ENCODE peak calls at places on chromosomes 6 and 20, in ten cellular contexts. P is progenitor cell of endocrine pancreas; N is B cell; K is lower lobe of right lung; L is omental fat pad; Z is fibroblast of mammary gland; Q is CD8-positive, alpha-beta T cell; V is LNCaP clone FGC; G is A549; A is heart left ventricle. F is an unnamed sample.

GRCh38 chr6:1024587-1024986 is 287.3 kb upstream of the FOXQ1 start:
- DNase-seq in P (no peak), N (no peak), K (no peak), L (no peak), Z (peak; percentile 75), Q (no peak), V (peak; percentile 85), G (peak; percentile 15), A (no peak), F (no peak)

GRCh38 chr20:42441862-42442196 is 747.9 kb downstream of the PTPRT start:
- DNase-seq in P (no peak), N (no peak), K (no peak), L (no peak), Z (no peak), Q (no peak), V (no peak), G (no peak), A (no peak), F (no peak)

GRCh38 chr20:20399705-20400104 is 31.8 kb downstream of the INSM1 start:
- DNase-seq in P (no peak), N (no peak), K (no peak), L (no peak), Z (no peak), Q (no peak), V (no peak), G (no peak), A (no peak), F (no peak)

GRCh38 chr6:30613251-30614043 is 3.6 kb downstream of the PPP1R10 start:
- DNase-seq in P (no peak), N (no peak), K (no peak), L (no peak), Z (peak; percentile 60), Q (no peak), V (no peak), G (no peak), A (no peak), F (no peak)

GRCh38 chr20:45445805-45446562 is 23.6 kb upstream of the WFDC2 start:
- DNase-seq in P (peak; percentile 43), N (no peak), K (no peak), L (no peak), Z (peak; percentile 15), Q (peak; percentile 20), V (no peak), G (peak; percentile 82), A (no peak), F (peak; percentile 66)

GRCh38 chr6:70494833-70495232 is 71.9 kb upstream of the SDHAF4 start:
- DNase-seq in P (no peak), N (no peak), K (no peak), L (no peak), Z (no peak), Q (no peak), V (no peak), G (no peak), A (no peak), F (no peak)

GRCh38 chr20:57397004-57397692 is 6.0 kb downstream of the RBM38 start:
- DNase-seq in P (no peak), N (no peak), K (peak; percentile 24), L (no peak), Z (no peak), Q (no peak), V (no peak), G (no peak), A (peak; percentile 56), F (no peak)

GRCh38 chr6:2102316-2102883 is 143.0 kb downstream of the GMDS start:
- DNase-seq in P (no peak), N (no peak), K (no peak), L (no peak), Z (no peak), Q (no peak), V (no peak), G (no peak), A (no peak), F (no peak)

GRCh38 chr20:2698912-2699311 is 6.3 kb downstream of the EBF4 start:
- DNase-seq in P (peak; percentile 3), N (no peak), K (no peak), L (no peak), Z (no peak), Q (no peak), V (no peak), G (no peak), A (no peak), F (no peak)

GRCh38 chr20:51541189-51542032 is 1.1 kb downstream of the NFATC2 start:
- DNase-seq in P (no peak), N (peak; percentile 70), K (peak; percentile 62), L (no peak), Z (peak; percentile 31), Q (peak; percentile 82), V (no peak), G (no peak), A (peak; percentile 82), F (no peak)

GRCh38 chr20:51545515-51545914 is 3.0 kb upstream of the NFATC2 start:
- DNase-seq in P (no peak), N (no peak), K (no peak), L (no peak), Z (no peak), Q (no peak), V (no peak), G (no peak), A (no peak), F (no peak)

GRCh38 chr20:51542894-51543788 is 622 bp upstream of the NFATC2 start:
- DNase-seq in P (no peak), N (peak; percentile 43), K (no peak), L (no peak), Z (no peak), Q (no peak), V (no peak), G (no peak), A (no peak), F (no peak)

GRCh38 chr20:51540585-51540984 is 1.9 kb downstream of the NFATC2 start:
- DNase-seq in P (no peak), N (no peak), K (no peak), L (no peak), Z (no peak), Q (no peak), V (no peak), G (no peak), A (no peak), F (no peak)

DNA sequence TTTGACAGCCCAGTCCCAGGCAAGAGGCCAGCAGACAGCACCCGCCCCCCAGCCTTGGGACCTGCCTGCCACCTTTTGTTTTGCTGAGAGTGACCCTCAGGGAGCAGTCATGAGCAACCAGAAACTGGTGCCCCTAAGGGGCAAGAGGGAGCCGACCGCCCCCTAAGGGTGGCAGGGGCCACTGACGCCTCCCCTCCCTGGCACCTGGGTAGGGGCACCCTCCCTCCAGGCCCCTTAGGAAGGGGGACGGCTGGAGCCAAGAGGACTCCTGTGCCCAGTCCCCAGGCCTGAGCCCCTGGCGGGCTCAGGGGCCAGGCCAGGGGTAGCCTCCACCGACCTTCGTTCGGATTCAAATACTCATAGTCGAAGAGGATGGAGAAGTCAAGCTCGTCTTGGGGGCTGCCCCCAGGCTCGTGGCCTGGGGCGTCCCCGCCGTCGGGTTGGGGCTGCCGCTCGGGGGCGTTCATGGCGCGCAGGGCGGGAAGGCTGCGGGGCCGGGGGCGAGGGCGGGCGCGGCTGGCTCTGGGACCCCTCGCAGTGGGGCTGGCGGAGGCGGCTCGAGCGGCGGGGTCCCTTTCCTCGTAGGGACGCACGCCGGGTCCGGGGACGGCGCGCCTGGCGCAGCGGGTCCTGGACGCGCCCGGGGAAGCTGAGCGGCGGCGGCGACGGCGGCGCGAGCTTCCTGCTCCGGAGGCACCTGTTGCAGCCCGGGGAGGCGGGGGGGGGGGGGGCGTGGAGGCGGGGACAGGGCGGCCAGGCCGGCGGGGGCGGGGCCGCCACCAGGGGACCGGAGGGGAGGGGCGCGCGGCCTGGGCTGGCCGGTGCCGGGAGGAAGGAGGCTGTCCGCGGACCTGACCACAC is at the start of gene NFATC2:
- DNase-seq in P (peak; percentile 37), N (peak; percentile 98), K (peak; percentile 74), L (no peak), Z (no peak), Q (peak; percentile 60), V (no peak), G (no peak), A (peak; percentile 79), F (no peak)
- TF ChIP-seq CTCF in P (peak; percentile 46), N (peak; percentile 75), K (peak; percentile 32), L (no peak), Z (no peak), Q (peak; percentile 65), V (no peak), G (no peak), A (no peak), F (peak; percentile 40)

DNA sequence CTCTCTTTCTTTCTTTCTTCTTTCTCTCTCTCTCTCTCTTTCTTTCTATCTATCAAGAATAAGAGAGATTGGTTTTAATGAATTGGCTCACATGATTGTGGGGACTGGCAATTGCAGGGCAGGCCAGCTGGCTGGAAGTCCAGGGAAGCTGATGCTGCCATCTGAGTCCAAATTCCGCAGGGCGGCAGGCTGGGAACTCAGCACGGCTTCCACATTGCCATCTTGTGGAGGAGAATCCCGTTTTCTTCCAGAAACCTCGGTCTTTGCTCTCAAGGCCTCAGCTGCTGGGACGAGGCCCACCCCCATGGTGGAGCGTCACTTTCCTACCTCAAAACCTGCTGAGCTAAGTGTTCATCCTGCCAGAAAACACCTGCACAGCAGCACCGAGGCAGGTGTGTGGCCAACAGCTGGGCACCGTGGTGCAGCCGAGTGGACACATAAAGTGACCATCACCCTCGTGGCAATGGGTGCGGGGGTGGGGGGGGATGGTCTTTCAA is 58.8 kb upstream of the SLCO4A1 start:
- DNase-seq in P (no peak), N (no peak), K (no peak), L (no peak), Z (no peak), Q (no peak), V (no peak), G (no peak), A (peak; percentile 26), F (no peak)
- TF ChIP-seq CTCF in P (no peak), N (no peak), K (no peak), L (no peak), Z (peak; percentile 4), Q (no peak), V (peak; percentile 26), G (no peak), A (no peak), F (no peak)

DNA sequence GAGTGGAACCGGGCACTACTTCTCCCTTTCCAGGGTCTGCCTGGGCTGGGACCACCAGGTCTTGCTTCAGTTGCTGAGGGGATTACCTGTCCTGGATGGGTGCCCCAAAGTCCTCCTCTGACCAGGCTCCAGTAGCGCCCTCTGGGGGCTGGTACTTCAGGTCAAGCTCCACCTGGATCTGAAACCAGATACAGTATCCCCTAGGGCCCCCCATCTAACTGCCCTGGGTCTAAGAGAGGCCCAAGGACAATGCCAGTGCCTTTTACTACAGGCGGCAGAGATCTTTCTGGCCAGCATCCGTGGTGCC is 11.2 kb upstream of the SPAG4 start:
- DNase-seq in P (no peak), N (no peak), K (no peak), L (no peak), Z (no peak), Q (peak; percentile 24), V (no peak), G (no peak), A (no peak), F (no peak)
- TF ChIP-seq CTCF in P (peak; percentile 28), N (no peak), K (no peak), L (no peak), Z (peak; percentile 27), Q (no peak), V (peak; percentile 27), G (peak; percentile 37), A (no peak), F (no peak)

GRCh38 chr6:157823001-157823522 is at the start of gene SNX9:
- DNase-seq in P (peak; percentile 55), N (peak; percentile 89), K (peak; percentile 85), L (peak; percentile 40), Z (peak; percentile 68), Q (peak; percentile 57), V (peak; percentile 14), G (peak; percentile 38), A (peak; percentile 92), F (peak; percentile 62)
- TF ChIP-seq CTCF in P (no peak), N (no peak), K (no peak), L (no peak), Z (no peak), Q (no peak), V (no peak), G (no peak), A (no peak), F (no peak)